ENCODE peak calls at places on chromosomes 4 and X, in four cellular contexts. One of them, this sample, is unnamed.

GRCh38 chrX:84362184-84362838 is 139.9 kb downstream of the HDX start:
- DNase-seq in body of pancreas: no peak
- DNase-seq in pancreas: no peak
- DNase-seq in tibial nerve: no peak
- DNase-seq in this sample: no peak

GRCh38 chr4:10461091-10461849 is 4.0 kb upstream of the ZNF518B start:
- DNase-seq in tibial nerve: no peak
- DNase-seq in pancreas: peak
- DNase-seq in body of pancreas: peak
- DNase-seq in this sample: peak

GRCh38 chr4:108635070-108635655 is 14.8 kb downstream of the RPL34 start:
- DNase-seq in pancreas: no peak
- DNase-seq in body of pancreas: no peak
- DNase-seq in tibial nerve: no peak
- DNase-seq in this sample: no peak

GRCh38 chr4:20687894-20688293 is 12.4 kb upstream of the PACRGL start:
- DNase-seq in pancreas: no peak
- DNase-seq in tibial nerve: no peak
- DNase-seq in body of pancreas: no peak
- DNase-seq in this sample: no peak

GRCh38 chr4:32789026-32789608 is 2068.9 kb downstream of the PCDH7 start:
- DNase-seq in pancreas: no peak
- DNase-seq in body of pancreas: no peak
- DNase-seq in tibial nerve: no peak
- DNase-seq in this sample: no peak

GRCh38 chrX:35726176-35726575 is 72.0 kb upstream of the MAGEB16 start:
- DNase-seq in pancreas: no peak
- DNase-seq in body of pancreas: peak
- DNase-seq in tibial nerve: no peak
- DNase-seq in this sample: no peak

GRCh38 chr4:154998284-154998683 is 210.2 kb upstream of the NPY2R start:
- DNase-seq in pancreas: no peak
- DNase-seq in tibial nerve: no peak
- DNase-seq in body of pancreas: no peak
- DNase-seq in this sample: no peak

GRCh38 chr4:52096048-52096447 is 44.9 kb downstream of the SPATA18 start:
- DNase-seq in body of pancreas: no peak
- DNase-seq in pancreas: no peak
- DNase-seq in tibial nerve: no peak
- DNase-seq in this sample: no peak

GRCh38 chr4:130534651-130535050 is 1438.7 kb downstream of the C4orf33 start:
- DNase-seq in tibial nerve: no peak
- DNase-seq in pancreas: no peak
- DNase-seq in body of pancreas: no peak
- DNase-seq in this sample: no peak

GRCh38 chr4:187236491-187236890 is 512.8 kb upstream of the FAT1 start:
- DNase-seq in tibial nerve: no peak
- DNase-seq in pancreas: no peak
- DNase-seq in body of pancreas: no peak
- DNase-seq in this sample: no peak

GRCh38 chr4:175656615-175657014 is 155.4 kb downstream of the GPM6A start:
- DNase-seq in pancreas: no peak
- DNase-seq in tibial nerve: no peak
- DNase-seq in body of pancreas: no peak
- DNase-seq in this sample: no peak

GRCh38 chrX:134161162-134161561 is 75.8 kb upstream of the CCDC160 start:
- DNase-seq in tibial nerve: no peak
- DNase-seq in body of pancreas: no peak
- DNase-seq in pancreas: no peak
- DNase-seq in this sample: no peak

GRCh38 chr4:41334182-41334581 is 77.5 kb downstream of the UCHL1 start:
- DNase-seq in tibial nerve: no peak
- DNase-seq in pancreas: no peak
- DNase-seq in body of pancreas: peak
- DNase-seq in this sample: no peak

GRCh38 chr4:15162465-15163283 is 160.4 kb downstream of the CPEB2 start:
- DNase-seq in pancreas: no peak
- DNase-seq in body of pancreas: no peak
- DNase-seq in tibial nerve: no peak
- DNase-seq in this sample: no peak

GRCh38 chr4:135927651-135928050 is 1604.6 kb downstream of the PCDH18 start:
- DNase-seq in pancreas: no peak
- DNase-seq in tibial nerve: no peak
- DNase-seq in body of pancreas: no peak
- DNase-seq in this sample: no peak

GRCh38 chr4:79042079-79042674 is 102.9 kb upstream of the PAQR3 start:
- DNase-seq in pancreas: no peak
- DNase-seq in body of pancreas: no peak
- DNase-seq in tibial nerve: no peak
- DNase-seq in this sample: no peak

GRCh38 chrX:56795309-56795868 is 66.3 kb downstream of the NBDY start:
- DNase-seq in body of pancreas: no peak
- DNase-seq in tibial nerve: no peak
- DNase-seq in pancreas: peak
- DNase-seq in this sample: no peak

GRCh38 chrX:48999030-48999429 is 3.0 kb downstream of the GRIPAP1 start:
- DNase-seq in tibial nerve: no peak
- DNase-seq in body of pancreas: no peak
- DNase-seq in pancreas: no peak
- DNase-seq in this sample: no peak

GRCh38 chr4:10579700-10580099 is 104.9 kb downstream of the CLNK start:
- DNase-seq in tibial nerve: no peak
- DNase-seq in body of pancreas: no peak
- DNase-seq in pancreas: no peak
- DNase-seq in this sample: no peak

GRCh38 chr4:75232546-75232945 is 281.7 kb downstream of the RCHY1 start:
- DNase-seq in tibial nerve: no peak
- DNase-seq in body of pancreas: no peak
- DNase-seq in pancreas: no peak
- DNase-seq in this sample: no peak

GRCh38 chr4:137238456-137238855 is 293.8 kb downstream of the PCDH18 start:
- DNase-seq in pancreas: no peak
- DNase-seq in body of pancreas: no peak
- DNase-seq in tibial nerve: no peak
- DNase-seq in this sample: no peak

GRCh38 chrX:135629342-135629741 is 84.1 kb upstream of the CT45A1 start:
- DNase-seq in tibial nerve: no peak
- DNase-seq in pancreas: no peak
- DNase-seq in body of pancreas: no peak
- DNase-seq in this sample: no peak

GRCh38 chrX:135625995-135626394 is 87.4 kb upstream of the CT45A1 start:
- DNase-seq in tibial nerve: no peak
- DNase-seq in pancreas: no peak
- DNase-seq in body of pancreas: no peak
- DNase-seq in this sample: no peak
- TF ChIP-seq CTCF in tibial nerve: no peak
- TF ChIP-seq CTCF in pancreas: no peak
- TF ChIP-seq CTCF in body of pancreas: peak
- TF ChIP-seq CTCF in this sample: no peak

GRCh38 chrX:16992411-16992810 is 46.0 kb downstream of the REPS2 start:
- DNase-seq in body of pancreas: no peak
- DNase-seq in tibial nerve: no peak
- DNase-seq in pancreas: no peak
- DNase-seq in this sample: no peak
- TF ChIP-seq CTCF in body of pancreas: no peak
- TF ChIP-seq CTCF in tibial nerve: no peak
- TF ChIP-seq CTCF in pancreas: no peak
- TF ChIP-seq CTCF in this sample: no peak

GRCh38 chr4:139015269-139015947 is at the start of gene NOCT:
- DNase-seq in body of pancreas: peak
- DNase-seq in tibial nerve: peak
- DNase-seq in pancreas: peak
- DNase-seq in this sample: peak
- TF ChIP-seq CTCF in body of pancreas: peak
- TF ChIP-seq CTCF in tibial nerve: peak
- TF ChIP-seq CTCF in pancreas: no peak
- TF ChIP-seq CTCF in this sample: no peak

DNA sequence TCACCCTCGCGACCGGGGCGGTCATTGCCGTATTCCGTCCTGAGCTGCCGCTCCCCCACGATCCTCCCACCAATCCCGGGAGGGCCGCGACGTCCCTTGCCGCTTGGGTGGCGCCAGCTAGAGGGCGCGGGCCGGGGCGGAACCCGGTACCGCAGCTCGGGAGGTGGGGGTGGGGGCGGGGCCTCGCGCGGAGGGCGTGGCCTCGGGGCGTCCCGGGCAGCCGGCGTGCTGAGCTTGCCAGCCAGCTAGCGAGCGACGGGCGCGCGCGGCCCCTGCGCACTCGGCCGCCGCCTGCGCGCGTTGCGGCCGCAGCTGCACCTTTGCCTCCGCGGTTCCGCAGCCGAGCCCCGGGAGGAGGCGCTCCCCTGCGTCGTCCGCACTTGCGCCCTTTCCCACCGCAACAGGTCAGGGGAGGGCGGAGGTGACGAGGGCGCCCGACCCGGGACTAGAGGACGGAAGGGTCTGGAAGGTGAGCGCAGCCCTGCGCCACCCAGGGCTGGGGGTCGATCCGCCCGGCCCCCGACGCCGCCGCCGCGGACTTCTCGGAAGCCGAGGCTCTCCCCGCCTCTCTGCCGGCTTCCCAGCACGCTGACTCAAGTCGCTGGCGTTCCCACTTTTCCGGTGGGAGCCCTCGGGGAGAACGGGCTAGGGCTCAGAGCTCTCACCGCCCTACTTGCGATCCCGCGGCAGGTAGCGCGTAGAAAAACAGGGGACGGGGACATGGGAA is at the start of gene AFF1:
- DNase-seq in body of pancreas: peak
- DNase-seq in pancreas: peak
- DNase-seq in tibial nerve: peak
- DNase-seq in this sample: peak
- TF ChIP-seq CTCF in body of pancreas: peak
- TF ChIP-seq CTCF in pancreas: peak
- TF ChIP-seq CTCF in tibial nerve: peak
- TF ChIP-seq CTCF in this sample: no peak

GRCh38 chr4:71050809-71051208 is 57.4 kb downstream of the DCK start:
- DNase-seq in body of pancreas: no peak
- DNase-seq in pancreas: no peak
- DNase-seq in tibial nerve: no peak
- DNase-seq in this sample: no peak
- TF ChIP-seq CTCF in body of pancreas: peak
- TF ChIP-seq CTCF in pancreas: no peak
- TF ChIP-seq CTCF in tibial nerve: no peak
- TF ChIP-seq CTCF in this sample: peak

DNA sequence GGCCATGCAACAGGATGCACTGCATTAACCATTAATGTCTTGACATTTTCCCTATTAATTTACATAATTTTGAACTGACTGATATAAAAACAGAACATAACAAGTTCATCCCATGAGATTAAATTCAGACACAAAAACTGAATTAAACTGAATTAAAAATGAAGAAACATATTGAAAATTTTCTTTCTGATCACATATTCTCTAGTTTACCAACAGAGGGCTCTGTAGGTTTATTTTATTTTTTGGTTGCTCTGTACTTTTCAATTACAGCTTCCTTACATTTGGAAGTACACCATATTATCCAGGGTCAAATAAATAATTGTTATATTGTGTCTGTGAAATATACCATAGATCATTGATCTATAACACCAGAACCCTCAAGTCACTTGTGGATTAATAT is 27.3 kb upstream of the CT83 start:
- DNase-seq in body of pancreas: no peak
- DNase-seq in tibial nerve: no peak
- DNase-seq in pancreas: no peak
- DNase-seq in this sample: no peak
- TF ChIP-seq CTCF in body of pancreas: peak
- TF ChIP-seq CTCF in tibial nerve: peak
- TF ChIP-seq CTCF in pancreas: no peak
- TF ChIP-seq CTCF in this sample: no peak

DNA sequence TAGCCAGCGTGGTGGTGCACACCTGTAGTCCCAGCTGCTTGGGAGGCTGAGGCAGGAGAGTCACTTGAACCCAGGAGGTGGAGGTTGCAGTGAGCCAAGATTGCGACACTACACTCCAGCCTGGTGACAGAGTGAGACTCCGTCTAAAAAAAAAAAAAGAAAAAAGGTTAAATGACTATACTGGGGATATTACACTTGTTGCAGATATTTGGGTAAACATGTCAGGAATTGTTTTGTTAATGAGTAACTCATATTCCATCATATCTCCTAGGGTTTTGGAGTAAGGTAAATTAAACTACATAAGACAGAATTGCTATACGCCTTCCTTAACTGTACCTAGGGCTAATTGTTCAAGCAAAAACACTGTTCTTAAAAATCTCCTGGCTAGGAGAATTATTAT is 291.4 kb upstream of the IGFBP7 start:
- DNase-seq in pancreas: no peak
- DNase-seq in tibial nerve: no peak
- DNase-seq in body of pancreas: no peak
- DNase-seq in this sample: no peak
- TF ChIP-seq CTCF in pancreas: no peak
- TF ChIP-seq CTCF in tibial nerve: no peak
- TF ChIP-seq CTCF in body of pancreas: no peak
- TF ChIP-seq CTCF in this sample: no peak

DNA sequence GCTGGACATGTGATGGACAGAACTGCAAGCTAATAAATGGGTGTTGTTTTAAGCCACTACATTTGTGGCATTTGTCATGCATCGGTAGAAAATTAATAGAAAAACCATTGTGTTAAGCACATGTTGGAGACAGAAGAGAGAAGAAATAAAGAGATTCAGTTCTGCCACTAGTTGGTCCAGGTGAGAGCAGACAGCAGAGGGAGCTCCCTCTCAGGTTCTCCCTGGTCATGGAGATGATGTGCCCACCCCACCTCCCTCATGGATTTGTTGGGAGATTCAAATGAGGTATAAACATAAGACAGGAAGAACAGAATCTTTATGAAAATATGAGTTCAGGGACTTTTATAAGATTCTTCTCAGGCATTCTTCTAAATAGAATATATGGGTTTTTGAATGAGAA is 36.8 kb upstream of the OCIAD2 start:
- DNase-seq in pancreas: no peak
- DNase-seq in tibial nerve: no peak
- DNase-seq in body of pancreas: no peak
- DNase-seq in this sample: no peak
- TF ChIP-seq CTCF in pancreas: no peak
- TF ChIP-seq CTCF in tibial nerve: no peak
- TF ChIP-seq CTCF in body of pancreas: no peak
- TF ChIP-seq CTCF in this sample: no peak

DNA sequence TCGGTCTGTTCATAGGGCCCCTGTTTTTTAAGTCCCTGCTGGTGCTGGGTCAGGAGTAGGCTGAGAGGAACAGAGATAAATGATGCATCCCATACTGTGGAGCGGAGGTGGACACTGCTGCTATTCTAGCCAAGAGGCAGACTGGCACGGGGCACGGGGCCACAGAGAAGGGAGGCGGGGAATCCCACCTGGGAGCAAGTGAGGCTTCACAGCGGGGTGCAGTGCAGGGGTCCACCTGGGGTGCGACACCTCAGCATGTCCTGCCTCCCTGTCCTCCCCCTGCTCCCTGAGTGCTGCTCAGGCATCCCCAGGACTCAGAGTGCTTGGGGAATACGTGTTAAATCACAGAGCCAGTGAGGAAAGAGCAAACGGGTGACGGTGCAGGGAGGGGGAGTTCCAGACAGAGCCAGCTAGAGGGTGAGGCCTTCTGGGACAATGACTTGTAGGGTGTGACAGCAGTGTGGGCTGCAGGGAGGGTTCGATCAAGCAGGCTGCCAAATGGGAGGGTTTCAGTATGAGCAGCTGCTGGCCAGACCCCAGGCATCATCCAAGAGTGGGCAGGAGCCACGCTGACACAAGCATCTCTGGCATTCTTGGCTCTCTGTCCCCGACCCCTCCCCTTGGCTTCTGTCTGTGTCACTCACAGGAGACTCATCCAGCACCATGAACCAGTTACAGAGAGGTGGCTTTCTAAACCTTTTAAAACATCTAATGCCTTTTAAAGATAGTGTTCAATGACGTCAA is 13.7 kb upstream of the HTRA3 start:
- DNase-seq in tibial nerve: no peak
- DNase-seq in body of pancreas: no peak
- DNase-seq in pancreas: no peak
- DNase-seq in this sample: no peak
- TF ChIP-seq CTCF in tibial nerve: no peak
- TF ChIP-seq CTCF in body of pancreas: no peak
- TF ChIP-seq CTCF in pancreas: no peak
- TF ChIP-seq CTCF in this sample: no peak

This sample was measured in natural killer cell.